ENCODE peak calls at places on chromosomes 16 and 17, in six cellular contexts. M is PC-9; A is tibial nerve; W is SJCRH30; P is OCI-LY7; L is CD4-positive, alpha-beta memory T cell. H is an unnamed sample.
A peak's percentile ranks its signal among the peaks of the same experiment; 100 is the strongest.

GRCh38 chr17:38334480-38335364 is 9.0 kb downstream of the GPR179 start:
- DNase-seq in M (no peak), A (no peak), W (no peak), P (no peak), L (no peak), H (no peak)

GRCh38 chr16:3902731-3903130 is 22.2 kb upstream of the CREBBP start:
- DNase-seq in M (peak; percentile 28), A (no peak), W (peak; percentile 94), P (no peak), L (no peak), H (no peak)

GRCh38 chr16:23563186-23563585 is 5.7 kb downstream of the UBFD1 start:
- DNase-seq in M (no peak), A (no peak), W (no peak), P (no peak), L (no peak), H (no peak)

GRCh38 chr16:12010388-12011251 is 34.1 kb downstream of the SNX29 start:
- DNase-seq in M (no peak), A (no peak), W (no peak), P (peak; percentile 75), L (no peak), H (no peak)

GRCh38 chr16:3157229-3158013 is 22.6 kb downstream of the ZNF213 start:
- DNase-seq in M (peak; percentile 80), A (peak; percentile 65), W (peak; percentile 90), P (peak; percentile 21), L (peak; percentile 80), H (peak; percentile 75)

GRCh38 chr16:57893559-57894389 is 77.2 kb downstream of the CNGB1 start:
- DNase-seq in M (peak; percentile 62), A (no peak), W (no peak), P (no peak), L (no peak), H (no peak)

GRCh38 chr17:59527325-59527917 is 38.0 kb upstream of the DHX40 start:
- DNase-seq in M (no peak), A (no peak), W (no peak), P (no peak), L (no peak), H (no peak)

GRCh38 chr17:73284339-73284738 is 22.7 kb upstream of the CPSF4L start:
- DNase-seq in M (no peak), A (no peak), W (no peak), P (no peak), L (no peak), H (peak; percentile 72)

GRCh38 chr17:31216053-31216751 is 80.8 kb downstream of the OMG start:
- DNase-seq in M (no peak), A (no peak), W (peak; percentile 71), P (peak; percentile 72), L (no peak), H (no peak)

GRCh38 chr17:47423406-47424295 is 99.9 kb downstream of the EFCAB13 start:
- DNase-seq in M (no peak), A (no peak), W (no peak), P (no peak), L (no peak), H (peak; percentile 24)

GRCh38 chr17:83171661-83172060 is 92.3 kb downstream of the METRNL start:
- DNase-seq in M (no peak), A (no peak), W (no peak), P (no peak), L (no peak), H (peak; percentile 79)

GRCh38 chr16:86825631-86826030 is 247.3 kb downstream of the FOXL1 start:
- DNase-seq in M (no peak), A (no peak), W (no peak), P (no peak), L (no peak), H (no peak)

GRCh38 chr16:28193530-28194423 is 18.0 kb downstream of the XPO6 start:
- DNase-seq in M (peak; percentile 84), A (no peak), W (peak; percentile 51), P (no peak), L (peak; percentile 80), H (no peak)
- H3K27ac ChIP-seq in M (peak overlapping the region; percentile 75), A (peak overlapping the region; percentile 57), W (no peak overlapping the region), P (peak overlapping the region; percentile 22), L (peak overlapping the region; percentile 88), H (no peak overlapping the region)

GRCh38 chr17:8149419-8150193 is 2.6 kb downstream of the PER1 start:
- DNase-seq in M (no peak), A (no peak), W (no peak), P (no peak), L (no peak), H (no peak)
- H3K27ac ChIP-seq in M (no peak overlapping the region), A (peak overlapping the region; percentile 100), W (no peak overlapping the region), P (no peak overlapping the region), L (peak overlapping the region; percentile 100), H (no peak overlapping the region)

GRCh38 chr16:7651803-7652570 is 319.3 kb downstream of the RBFOX1 start:
- DNase-seq in M (no peak), A (no peak), W (no peak), P (no peak), L (no peak), H (no peak)

GRCh38 chr16:7644171-7644570 is 311.5 kb downstream of the RBFOX1 start:
- DNase-seq in M (no peak), A (no peak), W (no peak), P (no peak), L (no peak), H (no peak)

GRCh38 chr16:7650446-7650845 is 317.8 kb downstream of the RBFOX1 start:
- DNase-seq in M (no peak), A (no peak), W (peak; percentile 84), P (no peak), L (no peak), H (peak; percentile 11)

DNA sequence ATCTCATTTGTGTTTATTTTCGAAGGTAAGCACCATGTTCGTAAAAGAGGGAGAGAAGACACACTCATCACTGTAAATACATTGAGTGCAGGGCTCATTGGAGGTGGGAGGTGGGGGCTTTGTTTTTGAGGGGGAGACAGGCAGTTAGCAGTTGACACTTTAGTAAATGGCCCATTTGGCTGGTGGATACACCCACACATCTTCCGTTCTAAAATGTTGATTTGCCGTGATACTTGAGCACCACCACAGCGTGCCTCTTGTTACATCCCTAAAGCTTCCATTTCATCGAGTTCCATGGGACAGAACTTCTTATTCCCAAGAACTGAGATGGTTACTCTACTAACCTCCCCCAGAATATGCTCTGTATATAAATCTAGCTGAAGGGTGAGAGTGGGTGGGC is 314.2 kb downstream of the RBFOX1 start:
- DNase-seq in M (no peak), A (no peak), W (no peak), P (no peak), L (no peak), H (no peak)
- H3K27ac ChIP-seq in M (no peak overlapping the region), A (no peak overlapping the region), W (no peak overlapping the region), P (no peak overlapping the region), L (no peak overlapping the region), H (no peak overlapping the region)

DNA sequence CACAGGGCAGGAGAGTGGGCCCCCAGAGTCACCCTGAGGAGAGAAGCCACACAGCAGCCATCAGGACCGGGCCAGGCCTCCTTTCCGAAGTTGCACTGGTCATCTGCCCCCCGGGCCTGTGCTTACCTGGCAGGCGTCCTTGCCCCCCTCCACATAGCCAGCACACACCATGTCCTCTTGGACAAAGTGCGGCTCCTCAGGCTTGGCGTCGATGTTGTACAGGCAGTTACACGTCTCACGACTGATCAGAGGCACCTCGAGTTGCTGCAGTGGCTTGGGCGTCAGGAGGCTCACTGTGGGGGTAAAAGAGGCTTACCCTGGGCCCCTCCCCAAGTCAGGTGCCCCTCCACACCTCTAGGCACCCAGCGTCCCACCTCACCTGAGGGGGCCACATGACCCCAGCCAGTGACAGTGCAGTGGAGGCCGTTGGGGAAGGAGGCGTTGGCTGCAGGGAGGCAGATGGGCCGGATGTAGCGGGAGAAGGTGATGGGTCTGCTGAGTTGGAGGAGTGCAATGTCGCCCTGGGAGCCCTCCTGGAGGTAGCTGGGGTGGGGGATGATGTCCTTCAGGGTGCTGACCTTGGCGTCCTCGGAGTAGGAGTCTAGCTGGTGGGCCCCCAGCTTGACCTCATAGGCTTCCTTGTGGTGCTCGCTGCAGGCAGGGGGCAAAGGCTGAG is 3.1 kb downstream of the PRSS8 start:
- DNase-seq in M (no peak), A (no peak), W (no peak), P (no peak), L (no peak), H (no peak)
- H3K27ac ChIP-seq in M (no peak overlapping the region), A (peak overlapping the region; percentile 85), W (no peak overlapping the region), P (no peak overlapping the region), L (no peak overlapping the region), H (no peak overlapping the region)

H was measured in WERI-Rb-1.